ENCODE peak calls at places on chromosome 16, in five cellular contexts. N, M, G, V and Q are unnamed samples.

GRCh38 chr16:19705843-19706242 is 12.2 kb downstream of the KNOP1 start:
- DNase-seq in N (no peak), M (no peak), G (no peak), V (no peak), Q (no peak)

GRCh38 chr16:64452446-64452845 is 669.4 kb downstream of the CDH11 start:
- DNase-seq in N (no peak), M (no peak), G (no peak), V (no peak), Q (no peak)

GRCh38 chr16:72877374-72878028 is 170.4 kb downstream of the ZFHX3 start:
- DNase-seq in N (no peak), M (peak; percentile 68), G (peak; percentile 88), V (no peak), Q (no peak)

GRCh38 chr16:52613508-52613907 is 66.6 kb upstream of the TOX3 start:
- DNase-seq in N (no peak), M (no peak), G (no peak), V (peak; percentile 15), Q (no peak)

GRCh38 chr16:87723224-87723619 is 42.6 kb downstream of the KLHDC4 start:
- DNase-seq in N (peak; percentile 90), M (no peak), G (no peak), V (peak; percentile 97), Q (peak; percentile 86)

GRCh38 chr16:31386157-31386984 is 6.8 kb upstream of the ITGAD start:
- DNase-seq in N (no peak), M (peak; percentile 65), G (peak; percentile 78), V (no peak), Q (no peak)

GRCh38 chr16:68300736-68301459 is 9.8 kb downstream of the SLC7A6OS start:
- DNase-seq in N (no peak), M (no peak), G (no peak), V (no peak), Q (no peak)

GRCh38 chr16:85673529-85674417 is 15.0 kb downstream of the GINS2 start:
- DNase-seq in N (no peak), M (no peak), G (no peak), V (no peak), Q (no peak)

GRCh38 chr16:2518823-2519710 is 1.1 kb upstream of the AMDHD2 start:
- DNase-seq in N (no peak), M (no peak), G (no peak), V (no peak), Q (no peak)

GRCh38 chr16:83813818-83814653 is 6.3 kb downstream of the HSBP1 start:
- DNase-seq in N (no peak), M (no peak), G (peak; percentile 77), V (peak; percentile 14), Q (no peak)

GRCh38 chr16:58306327-58306726 is 11.5 kb upstream of the PRSS54 start:
- DNase-seq in N (no peak), M (peak; percentile 28), G (no peak), V (peak; percentile 24), Q (no peak)

GRCh38 chr16:53080345-53081031 is 25.7 kb downstream of the CHD9 start:
- DNase-seq in N (peak; percentile 46), M (peak; percentile 61), G (peak; percentile 65), V (no peak), Q (no peak)

DNA sequence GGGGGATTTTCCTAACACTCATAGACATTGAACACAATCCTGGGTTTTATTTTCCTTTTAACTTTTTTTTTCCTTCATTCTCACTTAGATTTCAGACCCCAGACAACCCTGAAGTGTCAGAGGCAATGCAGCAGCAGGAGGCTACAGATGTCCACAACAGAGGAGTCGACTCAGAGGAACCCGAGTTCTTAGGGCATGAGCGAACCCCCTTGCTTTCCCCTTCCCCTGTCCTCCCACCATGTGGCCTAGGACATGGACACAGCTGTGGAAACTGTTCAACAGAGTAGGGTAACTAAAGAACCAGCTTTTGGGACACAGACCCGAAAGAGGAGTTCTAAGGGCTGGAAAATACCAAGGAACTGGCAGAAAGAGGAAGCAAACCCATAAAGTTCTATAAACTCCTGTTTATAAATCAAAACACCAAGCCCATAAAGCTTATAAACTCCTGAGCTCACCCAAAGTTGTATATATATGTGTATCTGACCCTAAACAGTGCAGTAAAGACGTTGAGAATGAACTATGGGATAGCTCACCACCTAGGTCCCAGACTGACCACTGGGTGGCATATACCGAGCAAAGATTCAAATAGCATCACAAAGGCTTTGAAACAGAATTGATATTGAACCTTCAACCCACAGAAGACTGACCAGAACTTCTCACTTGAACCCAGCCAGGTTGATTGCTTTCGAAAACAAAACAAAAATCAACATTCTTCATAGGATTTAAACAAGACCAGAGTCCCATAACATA is 33.9 kb downstream of the CMTM4 start:
- DNase-seq in N (no peak), M (no peak), G (peak; percentile 39), V (peak; percentile 44), Q (no peak)
- H3K27ac ChIP-seq in N (peak overlapping the region; percentile 73), M (no peak overlapping the region), G (no peak overlapping the region), V (no peak overlapping the region), Q (peak overlapping the region; percentile 77)

DNA sequence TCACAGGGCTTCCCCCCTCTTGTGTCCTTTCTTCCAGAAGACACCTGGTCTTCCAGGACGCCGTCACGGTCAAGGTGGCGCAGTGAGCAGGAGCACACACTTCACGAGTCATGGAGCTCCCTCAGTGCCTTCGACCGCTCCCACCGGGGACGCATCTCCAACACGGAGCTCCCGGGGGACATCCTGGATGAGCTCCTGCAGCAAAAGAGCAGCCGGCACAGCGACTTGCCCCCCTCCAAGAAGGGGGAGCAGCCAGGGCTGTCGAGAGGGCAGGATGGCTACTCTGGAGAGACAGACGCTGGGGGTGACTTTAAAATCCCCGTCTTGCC is 199.6 kb downstream of the KATNIP start:
- DNase-seq in N (no peak), M (no peak), G (no peak), V (no peak), Q (no peak)
- H3K27ac ChIP-seq in N (no peak overlapping the region), M (no peak overlapping the region), G (no peak overlapping the region), V (no peak overlapping the region), Q (peak overlapping the region; percentile 71)

GRCh38 chr16:11472851-11473250 is 113.9 kb downstream of the LITAF start:
- DNase-seq in N (no peak), M (no peak), G (no peak), V (no peak), Q (no peak)
- H3K27ac ChIP-seq in N (no peak overlapping the region), M (no peak overlapping the region), G (no peak overlapping the region), V (no peak overlapping the region), Q (no peak overlapping the region)

DNA sequence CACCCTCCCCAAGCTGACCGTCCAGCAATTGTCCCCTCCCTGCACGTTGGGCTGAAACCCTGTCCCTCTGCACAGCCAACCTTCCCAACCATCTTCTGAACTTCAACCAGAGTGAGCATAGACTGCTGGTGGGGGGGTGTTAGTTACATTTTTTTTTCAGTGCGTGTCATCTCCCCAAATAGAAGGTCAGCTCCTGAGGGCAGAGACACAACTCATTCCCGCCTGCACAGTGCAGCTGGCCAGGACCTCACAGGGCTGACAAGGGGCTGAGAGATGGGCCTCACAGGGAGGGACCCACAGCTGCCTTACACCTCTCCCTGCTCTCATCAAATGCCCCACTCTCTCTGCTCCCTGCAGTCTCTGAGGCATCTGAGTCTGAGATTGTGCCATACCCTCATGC is 8.4 kb downstream of the SRL start:
- DNase-seq in N (no peak), M (no peak), G (no peak), V (no peak), Q (no peak)
- H3K27ac ChIP-seq in N (no peak overlapping the region), M (no peak overlapping the region), G (no peak overlapping the region), V (no peak overlapping the region), Q (no peak overlapping the region)

GRCh38 chr16:4386951-4387565 is 15.4 kb downstream of the VASN start:
- DNase-seq in N (no peak), M (no peak), G (no peak), V (no peak), Q (no peak)
- H3K27ac ChIP-seq in N (peak overlapping the region; percentile 19), M (no peak overlapping the region), G (no peak overlapping the region), V (no peak overlapping the region), Q (no peak overlapping the region)

DNA sequence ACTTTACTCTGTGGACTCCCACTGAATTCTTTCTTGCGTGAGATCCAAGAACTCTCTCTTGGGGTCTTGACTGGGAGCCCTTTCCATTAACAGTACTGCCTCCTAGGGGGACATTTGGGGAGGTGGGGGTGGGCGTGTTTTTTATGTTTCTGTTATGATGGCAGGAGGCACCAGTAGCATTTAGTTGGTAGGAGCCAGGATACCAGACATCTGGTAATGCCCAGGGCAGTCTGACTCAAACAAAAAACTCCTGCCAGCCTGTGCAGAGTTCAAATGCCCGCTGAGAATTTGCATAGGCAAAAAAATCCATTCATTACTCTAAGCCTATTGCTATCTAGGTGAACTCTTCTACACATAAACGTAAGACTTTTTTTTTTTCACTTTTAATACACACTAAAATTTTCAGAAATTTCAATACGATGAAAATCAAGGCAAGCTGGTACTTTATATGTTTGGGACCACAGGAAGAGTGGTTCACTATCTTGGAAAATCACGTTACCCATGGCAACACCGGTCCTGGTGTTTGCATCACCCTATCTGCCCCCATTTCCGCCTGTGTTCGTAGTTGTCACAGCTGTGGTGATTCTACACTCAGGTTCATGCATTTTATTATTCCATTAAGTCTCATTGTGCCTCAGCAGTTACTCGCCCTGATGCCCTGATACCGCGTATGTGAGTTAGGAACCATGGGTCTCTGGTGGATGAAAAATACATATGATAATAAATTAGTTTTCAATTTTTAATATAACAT is 121.1 kb upstream of the XYLT1 start:
- DNase-seq in N (no peak), M (peak; percentile 3), G (peak; percentile 6), V (no peak), Q (no peak)
- H3K27ac ChIP-seq in N (no peak overlapping the region), M (no peak overlapping the region), G (no peak overlapping the region), V (no peak overlapping the region), Q (no peak overlapping the region)

DNA sequence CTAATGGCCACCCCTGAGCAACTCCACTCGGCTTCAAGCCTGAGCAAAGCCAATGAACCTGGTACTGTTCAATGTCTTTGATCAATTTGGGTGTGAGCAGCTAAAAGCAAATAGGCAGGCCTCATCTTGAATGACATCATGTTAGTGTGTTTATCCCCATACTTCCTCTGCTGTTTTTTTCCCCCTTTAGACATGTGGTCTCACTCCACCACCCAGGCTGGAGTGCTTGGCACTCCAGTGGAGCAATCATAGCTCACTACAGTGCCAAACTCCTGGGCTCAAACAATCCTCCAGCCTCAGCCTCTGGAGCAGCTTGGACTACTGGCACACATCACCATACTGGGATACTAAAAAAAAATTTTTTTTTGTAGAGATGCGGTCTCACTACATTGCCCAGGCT is 75.4 kb downstream of the ARHGAP17 start:
- DNase-seq in N (no peak), M (no peak), G (no peak), V (no peak), Q (no peak)
- H3K27ac ChIP-seq in N (no peak overlapping the region), M (no peak overlapping the region), G (no peak overlapping the region), V (no peak overlapping the region), Q (no peak overlapping the region)

GRCh38 chr16:14485811-14486519 is 144.1 kb downstream of the PARN start:
- DNase-seq in N (no peak), M (no peak), G (no peak), V (no peak), Q (no peak)
- H3K27ac ChIP-seq in N (peak overlapping the region; percentile 70), M (peak overlapping the region; percentile 81), G (no peak overlapping the region), V (no peak overlapping the region), Q (peak overlapping the region; percentile 70)